ENCODE peak calls at places on chromosome X, in six cellular contexts. G, N, W, K, I and J are unnamed samples.

GRCh38 chrX:69746051-69746450 is 130.1 kb downstream of the EDA start:
- DNase-seq in G (no peak), N (no peak), W (no peak), K (no peak), I (no peak), J (no peak)

GRCh38 chrX:9875801-9876200 is 89.6 kb downstream of the SHROOM2 start:
- DNase-seq in G (no peak), N (no peak), W (no peak), K (no peak), I (no peak), J (no peak)

GRCh38 chrX:103404225-103405008 is 28.1 kb downstream of the BEX3 start:
- DNase-seq in G (peak), N (peak), W (peak), K (peak), I (peak), J (no peak)

GRCh38 chrX:115573172-115573571 is 12.2 kb downstream of the PLS3 start:
- DNase-seq in G (no peak), N (no peak), W (no peak), K (no peak), I (peak), J (no peak)

GRCh38 chrX:52346462-52347165 is 22.2 kb upstream of the XAGE2 start:
- DNase-seq in G (peak), N (no peak), W (peak), K (no peak), I (peak), J (no peak)

GRCh38 chrX:125198546-125198945 is 121.1 kb upstream of the TEX13C start:
- DNase-seq in G (no peak), N (no peak), W (no peak), K (no peak), I (no peak), J (no peak)

GRCh38 chrX:8897259-8897658 is 96.1 kb upstream of the FAM9A start:
- DNase-seq in G (no peak), N (no peak), W (peak), K (no peak), I (peak), J (no peak)

GRCh38 chrX:40922307-40922706 is 162.9 kb upstream of the USP9X start:
- DNase-seq in G (peak), N (no peak), W (peak), K (no peak), I (peak), J (no peak)

GRCh38 chrX:69178592-69178991 is 13.3 kb upstream of the PJA1 start:
- DNase-seq in G (no peak), N (no peak), W (no peak), K (no peak), I (no peak), J (no peak)

GRCh38 chrX:24575496-24575895 is 71.7 kb downstream of the PCYT1B start:
- DNase-seq in G (no peak), N (no peak), W (no peak), K (no peak), I (no peak), J (no peak)

GRCh38 chrX:138759217-138759943 is 47.9 kb upstream of the FGF13 start:
- DNase-seq in G (no peak), N (no peak), W (no peak), K (no peak), I (no peak), J (no peak)

GRCh38 chrX:103607385-103608304 is at the start of gene TCEAL3:
- DNase-seq in G (peak), N (peak), W (peak), K (peak), I (peak), J (peak)

GRCh38 chrX:151680805-151681204 is 14.5 kb upstream of the PRRG3 start:
- DNase-seq in G (peak), N (peak), W (peak), K (no peak), I (peak), J (no peak)

GRCh38 chrX:25527596-25527995 is 511.8 kb upstream of the ARX start:
- DNase-seq in G (no peak), N (no peak), W (no peak), K (no peak), I (no peak), J (no peak)

GRCh38 chrX:17629519-17629918 is 107.8 kb upstream of the SCML1 start:
- DNase-seq in G (no peak), N (no peak), W (no peak), K (no peak), I (no peak), J (no peak)

GRCh38 chrX:41152221-41152620 is 67.0 kb downstream of the USP9X start:
- DNase-seq in G (no peak), N (no peak), W (no peak), K (no peak), I (no peak), J (no peak)

GRCh38 chrX:16778545-16778944 is 7.7 kb upstream of the TXLNG start:
- DNase-seq in G (no peak), N (no peak), W (peak), K (no peak), I (peak), J (no peak)

GRCh38 chrX:16476692-16477091 is 173.3 kb upstream of the S100G start:
- DNase-seq in G (no peak), N (no peak), W (no peak), K (no peak), I (no peak), J (no peak)

GRCh38 chrX:152480269-152481212 is 29.4 kb upstream of the GABRA3 start:
- DNase-seq in G (peak), N (no peak), W (no peak), K (no peak), I (no peak), J (no peak)

GRCh38 chrX:41599507-41599906 is 89.3 kb upstream of the GPR34 start:
- DNase-seq in G (no peak), N (no peak), W (no peak), K (no peak), I (no peak), J (no peak)

DNA sequence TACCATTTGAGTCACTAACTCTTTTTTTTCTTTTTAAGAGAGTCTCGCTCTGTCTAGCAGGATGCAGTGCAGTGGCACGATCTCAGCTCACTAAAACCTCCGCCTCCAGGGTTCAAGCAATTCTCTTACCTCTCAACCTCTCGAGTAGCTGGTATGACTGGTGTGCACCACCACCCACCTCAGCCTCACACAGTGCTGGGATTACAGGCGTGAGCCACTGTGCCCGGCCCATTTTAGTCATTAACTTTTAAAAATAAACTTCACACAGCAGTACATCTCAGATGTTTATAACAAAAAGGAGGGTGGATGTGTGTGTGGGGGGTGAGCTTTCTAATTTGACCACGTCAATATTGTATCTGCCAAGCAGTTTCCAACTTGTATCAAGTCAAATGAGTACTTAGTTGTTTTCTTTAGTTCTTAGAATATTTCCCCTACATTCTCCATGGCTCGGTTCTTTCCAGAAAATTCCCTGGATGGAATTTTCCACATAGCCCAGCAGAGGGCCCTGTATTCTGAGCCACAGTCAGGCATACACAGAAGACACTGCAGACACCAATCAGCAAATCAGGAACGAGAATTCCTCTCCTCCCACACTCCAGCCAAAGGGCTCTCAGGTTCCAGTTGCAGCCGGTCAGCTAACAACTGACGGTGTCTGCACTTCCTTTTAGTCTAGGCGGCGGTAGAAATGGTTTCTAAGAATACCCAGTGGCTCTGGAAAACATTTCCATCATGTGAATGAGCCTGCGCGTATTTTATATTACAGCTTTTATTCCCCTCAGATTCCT is 20.1 kb upstream of the ARAF start:
- DNase-seq in G (peak), N (peak), W (peak), K (peak), I (peak), J (peak)
- H3K27ac ChIP-seq in G (no peak), N (peak), W (peak), K (peak), I (peak), J (peak)

GRCh38 chrX:13223868-13224555 is 95.8 kb downstream of the ATXN3L start:
- DNase-seq in G (peak), N (peak), W (peak), K (no peak), I (peak), J (no peak)
- H3K27ac ChIP-seq in G (no peak), N (peak), W (peak), K (no peak), I (peak), J (no peak)

GRCh38 chrX:154064637-154065435 is 32.7 kb downstream of the MECP2 start:
- DNase-seq in G (no peak), N (no peak), W (no peak), K (peak), I (no peak), J (no peak)
- H3K27ac ChIP-seq in G (no peak), N (no peak), W (no peak), K (no peak), I (no peak), J (no peak)

GRCh38 chrX:134803551-134804183 is 145.4 kb upstream of the PLAC1 start:
- DNase-seq in G (peak), N (no peak), W (no peak), K (no peak), I (no peak), J (no peak)

GRCh38 chrX:134806707-134807038 is 148.4 kb upstream of the PLAC1 start:
- DNase-seq in G (no peak), N (no peak), W (no peak), K (no peak), I (no peak), J (no peak)

GRCh38 chrX:134804779-134805178 is 146.5 kb upstream of the PLAC1 start:
- DNase-seq in G (no peak), N (no peak), W (no peak), K (no peak), I (no peak), J (no peak)

GRCh38 chrX:134801267-134801666 is 143.0 kb upstream of the PLAC1 start:
- DNase-seq in G (no peak), N (no peak), W (peak), K (no peak), I (no peak), J (no peak)

GRCh38 chrX:134803060-134803459 is 144.8 kb upstream of the PLAC1 start:
- DNase-seq in G (peak), N (no peak), W (no peak), K (no peak), I (no peak), J (no peak)
- H3K27ac ChIP-seq in G (peak), N (no peak), W (no peak), K (no peak), I (no peak), J (no peak)